ENCODE peak calls at places on chromosome 15, in six cellular contexts. Z is stimulated activated CD4-positive, alpha-beta T cell treated with anti-CD3 and anti-CD28 coated beads, Interleukin-4, amount 100 ng/mL, for 1 hour; I is Kasumi-1; X is lower lobe of right lung; G is NAMALWA; T is cardiac fibroblast. Q is an unnamed sample.

GRCh38 chr15:40731034-40731433 is 24.0 kb downstream of the RMDN3 start:
- DNase-seq in Z (no peak), T (peak; percentile 45), I (no peak), G (no peak), X (no peak), Q (no peak)

GRCh38 chr15:88664151-88664778 is 25.4 kb downstream of the ISG20 start:
- DNase-seq in I (no peak), Z (no peak), T (peak; percentile 25), X (no peak), G (peak; percentile 45), Q (no peak)

GRCh38 chr15:69154026-69154425 is 6.4 kb upstream of the GLCE start:
- DNase-seq in G (no peak), I (no peak), X (no peak), T (peak; percentile 16), Z (no peak), Q (no peak)

GRCh38 chr15:57792729-57793449 is 86.4 kb downstream of the POLR2M start:
- DNase-seq in Z (no peak), T (no peak), G (no peak), I (no peak), X (no peak), Q (no peak)

GRCh38 chr15:62927196-62927595 is 115.4 kb upstream of the TPM1 start:
- DNase-seq in I (no peak), Z (no peak), G (no peak), T (no peak), X (no peak), Q (no peak)

GRCh38 chr15:42184313-42184712 is 23.8 kb downstream of the VPS39 start:
- DNase-seq in I (no peak), G (peak; percentile 17), T (peak; percentile 13), X (peak; percentile 53), Z (no peak), Q (no peak)

GRCh38 chr15:73375755-73376305 is 7.1 kb upstream of the HCN4 start:
- DNase-seq in G (no peak), T (no peak), I (no peak), Z (no peak), X (no peak), Q (no peak)

GRCh38 chr15:71659730-71660067 is 150.7 kb upstream of the NR2E3 start:
- DNase-seq in I (no peak), Z (no peak), T (no peak), G (no peak), X (no peak), Q (no peak)

GRCh38 chr15:71914092-71914491 is 103.7 kb downstream of the NR2E3 start:
- DNase-seq in T (no peak), G (no peak), I (no peak), Z (no peak), X (no peak), Q (no peak)

GRCh38 chr15:85498471-85498870 is 118.1 kb downstream of the AKAP13 start:
- DNase-seq in I (no peak), T (no peak), X (no peak), G (no peak), Z (no peak), Q (peak; percentile 53)

GRCh38 chr15:35252351-35252865 is 167.3 kb upstream of the NANOGP8 start:
- DNase-seq in I (no peak), T (no peak), G (no peak), X (no peak), Z (no peak), Q (no peak)

GRCh38 chr15:91435108-91435507 is 335.1 kb downstream of the SV2B start:
- DNase-seq in Z (no peak), T (peak; percentile 11), I (no peak), X (no peak), G (no peak), Q (no peak)

GRCh38 chr15:41115652-41116115 is 396 bp downstream of the INO80 start:
- DNase-seq in G (no peak), Z (peak; percentile 79), I (peak; percentile 61), X (peak; percentile 85), T (peak; percentile 35), Q (peak; percentile 71)

GRCh38 chr15:39744334-39745103 is 38.1 kb downstream of the FSIP1 start:
- DNase-seq in T (no peak), X (no peak), Z (no peak), G (no peak), I (no peak), Q (no peak)

GRCh38 chr15:50107591-50108408 is 11.2 kb downstream of the ATP8B4 start:
- DNase-seq in G (no peak), I (peak; percentile 71), Z (no peak), X (peak; percentile 72), T (no peak), Q (no peak)

GRCh38 chr15:73800662-73801345 is 47.7 kb upstream of the INSYN1 start:
- DNase-seq in Z (no peak), T (peak; percentile 90), I (peak; percentile 10), X (no peak), G (no peak), Q (no peak)

GRCh38 chr15:30991301-30992072 is at the start of gene MTMR10:
- DNase-seq in G (peak; percentile 76), X (peak; percentile 88), T (peak; percentile 75), Z (peak; percentile 72), I (no peak), Q (peak; percentile 62)

GRCh38 chr15:74326759-74327158 is 40.7 kb downstream of the CYP11A1 start:
- DNase-seq in T (no peak), Z (no peak), X (no peak), G (no peak), I (no peak), Q (no peak)

GRCh38 chr15:39594764-39595620 is 14.1 kb downstream of the THBS1 start:
- DNase-seq in Z (no peak), T (peak; percentile 49), X (no peak), I (no peak), G (no peak), Q (no peak)

GRCh38 chr15:92101706-92102434 is 248.4 kb downstream of the SLCO3A1 start:
- DNase-seq in G (no peak), I (no peak), X (no peak), Z (no peak), T (no peak), Q (no peak)

GRCh38 chr15:84737005-84737404 is 11.4 kb upstream of the ZNF592 start:
- DNase-seq in X (no peak), T (no peak), I (no peak), Z (no peak), G (no peak), Q (no peak)

GRCh38 chr15:92158426-92158825 is 235.3 kb upstream of the ST8SIA2 start:
- DNase-seq in T (peak; percentile 3), G (no peak), Z (peak; percentile 37), I (no peak), X (no peak), Q (peak; percentile 7)

GRCh38 chr15:57150066-57150865 is 226.0 kb upstream of the CGNL1 start:
- DNase-seq in X (no peak), T (peak; percentile 53), G (no peak), I (no peak), Z (no peak), Q (no peak)

GRCh38 chr15:40775740-40776536 is 6.2 kb downstream of the C15orf62 start:
- DNase-seq in T (no peak), Z (no peak), X (peak; percentile 21), G (no peak), I (no peak), Q (no peak)

GRCh38 chr15:101127503-101128076 is 124.3 kb downstream of the CHSY1 start:
- DNase-seq in Z (peak; percentile 48), X (peak; percentile 58), T (peak; percentile 97), G (peak; percentile 79), I (peak; percentile 96), Q (peak; percentile 7)

GRCh38 chr15:68335251-68335650 is 57.7 kb downstream of the FEM1B start:
- DNase-seq in I (no peak), G (no peak), X (no peak), Z (no peak), T (no peak), Q (no peak)

GRCh38 chr15:95162967-95163531 is 931.7 kb downstream of the MCTP2 start:
- DNase-seq in G (no peak), Z (no peak), I (no peak), X (no peak), T (peak; percentile 82), Q (no peak)

GRCh38 chr15:65209701-65210643 is 1.3 kb downstream of the CILP start:
- DNase-seq in X (no peak), G (no peak), T (no peak), Z (no peak), I (no peak), Q (no peak)

GRCh38 chr15:83379574-83379973 is 67.6 kb upstream of the SH3GL3 start:
- DNase-seq in Z (no peak), I (no peak), T (peak; percentile 23), G (no peak), X (no peak), Q (no peak)

GRCh38 chr15:38017721-38018120 is 83.3 kb downstream of the TMCO5A start:
- DNase-seq in Z (no peak), I (no peak), G (no peak), T (no peak), X (peak; percentile 69), Q (no peak)

GRCh38 chr15:79769081-79769481 is 127.7 kb downstream of the MTHFS start:
- DNase-seq in X (no peak), Z (no peak), T (peak; percentile 9), G (peak; percentile 52), I (peak; percentile 26), Q (no peak)

GRCh38 chr15:96460106-96460505 is 129.6 kb downstream of the NR2F2 start:
- DNase-seq in Z (no peak), I (no peak), T (no peak), G (no peak), X (no peak), Q (no peak)

GRCh38 chr15:36361351-36361870 is 218.0 kb upstream of the CDIN1 start:
- DNase-seq in I (no peak), Z (no peak), G (no peak), T (peak; percentile 78), X (no peak), Q (no peak)

GRCh38 chr15:68739390-68740075 is 81.2 kb downstream of the ANP32A start:
- DNase-seq in X (no peak), G (no peak), I (no peak), Z (no peak), T (peak; percentile 13), Q (no peak)

GRCh38 chr15:64096486-64097431 is 977 bp downstream of the SNX1 start:
- DNase-seq in Z (no peak), I (no peak), X (no peak), G (peak; percentile 62), T (peak; percentile 49), Q (no peak)

GRCh38 chr15:81011593-81011992 is 10.9 kb downstream of the TLNRD1 start:
- DNase-seq in G (no peak), T (peak; percentile 71), Z (no peak), I (no peak), X (no peak), Q (no peak)

GRCh38 chr15:76286231-76286879 is 24.9 kb downstream of the ETFA start:
- DNase-seq in G (peak; percentile 59), I (no peak), T (no peak), X (no peak), Z (peak; percentile 5), Q (no peak)

GRCh38 chr15:39426552-39427532 is 154.0 kb upstream of the THBS1 start:
- DNase-seq in G (peak; percentile 37), Z (peak; percentile 69), T (peak; percentile 73), X (peak; percentile 73), I (peak; percentile 78), Q (peak; percentile 80)

GRCh38 chr15:70954733-70955132 is 62.1 kb downstream of the LRRC49 start:
- DNase-seq in X (no peak), G (no peak), I (no peak), Z (no peak), T (no peak), Q (no peak)